ENCODE peak calls at places on chromosomes 5 and 9, in five cellular contexts. One of them, this sample, is unnamed.

GRCh38 chr9:72485821-72486605 is 35.4 kb upstream of the TMC1 start:
- DNase-seq in psoas muscle: no peak
- DNase-seq in AG04450: no peak
- DNase-seq in neural crest cell: no peak
- DNase-seq in GM13976: no peak
- DNase-seq in this sample: no peak

GRCh38 chr5:115168829-115169391 is 798 bp downstream of the TRIM36 start:
- DNase-seq in psoas muscle: no peak
- DNase-seq in GM13976: peak
- DNase-seq in AG04450: no peak
- DNase-seq in neural crest cell: no peak
- DNase-seq in this sample: peak

GRCh38 chr5:64180661-64181343 is 15.2 kb downstream of the RNF180 start:
- DNase-seq in AG04450: no peak
- DNase-seq in neural crest cell: no peak
- DNase-seq in GM13976: no peak
- DNase-seq in psoas muscle: no peak
- DNase-seq in this sample: no peak

GRCh38 chr5:23208959-23209431 is 298.4 kb upstream of the PRDM9 start:
- DNase-seq in neural crest cell: peak
- DNase-seq in GM13976: peak
- DNase-seq in psoas muscle: no peak
- DNase-seq in AG04450: no peak
- DNase-seq in this sample: no peak

GRCh38 chr9:122302541-122302940 is 37.9 kb downstream of the MRRF start:
- DNase-seq in psoas muscle: no peak
- DNase-seq in GM13976: no peak
- DNase-seq in AG04450: no peak
- DNase-seq in neural crest cell: no peak
- DNase-seq in this sample: no peak

GRCh38 chr5:163453705-163454104 is 6.2 kb downstream of the NUDCD2 start:
- DNase-seq in psoas muscle: no peak
- DNase-seq in neural crest cell: no peak
- DNase-seq in AG04450: no peak
- DNase-seq in GM13976: no peak
- DNase-seq in this sample: no peak

GRCh38 chr5:160342413-160342941 is 27.9 kb downstream of the C1QTNF2 start:
- DNase-seq in neural crest cell: no peak
- DNase-seq in AG04450: no peak
- DNase-seq in psoas muscle: peak
- DNase-seq in GM13976: no peak
- DNase-seq in this sample: no peak

GRCh38 chr5:141430332-141431113 is at the start of gene PCDHGA12:
- DNase-seq in GM13976: peak
- DNase-seq in AG04450: no peak
- DNase-seq in psoas muscle: peak
- DNase-seq in neural crest cell: no peak
- DNase-seq in this sample: no peak

GRCh38 chr9:71769175-71770165 is 1.2 kb upstream of the CEMIP2 start:
- DNase-seq in neural crest cell: peak
- DNase-seq in AG04450: no peak
- DNase-seq in psoas muscle: peak
- DNase-seq in GM13976: peak
- DNase-seq in this sample: peak

GRCh38 chr5:173643964-173644363 is 27.5 kb upstream of the BOD1 start:
- DNase-seq in neural crest cell: peak
- DNase-seq in AG04450: no peak
- DNase-seq in GM13976: peak
- DNase-seq in psoas muscle: no peak
- DNase-seq in this sample: no peak

GRCh38 chr9:124285490-124285889 is 27.7 kb downstream of the NEK6 start:
- DNase-seq in psoas muscle: no peak
- DNase-seq in AG04450: no peak
- DNase-seq in GM13976: no peak
- DNase-seq in neural crest cell: no peak
- DNase-seq in this sample: no peak

GRCh38 chr9:132991351-132992300 is 13.1 kb downstream of the GFI1B start:
- DNase-seq in AG04450: no peak
- DNase-seq in neural crest cell: no peak
- DNase-seq in psoas muscle: no peak
- DNase-seq in GM13976: no peak
- DNase-seq in this sample: no peak

GRCh38 chr5:33601881-33602280 is 161.1 kb downstream of the TARS1 start:
- DNase-seq in AG04450: no peak
- DNase-seq in neural crest cell: no peak
- DNase-seq in psoas muscle: no peak
- DNase-seq in GM13976: no peak
- DNase-seq in this sample: no peak

GRCh38 chr5:158485604-158486081 is 614.1 kb downstream of the EBF1 start:
- DNase-seq in neural crest cell: no peak
- DNase-seq in GM13976: no peak
- DNase-seq in AG04450: no peak
- DNase-seq in psoas muscle: no peak
- DNase-seq in this sample: no peak

GRCh38 chr9:2568689-2569088 is 52.9 kb upstream of the VLDLR start:
- DNase-seq in psoas muscle: no peak
- DNase-seq in neural crest cell: no peak
- DNase-seq in GM13976: no peak
- DNase-seq in AG04450: no peak
- DNase-seq in this sample: no peak

GRCh38 chr5:124546643-124547042 is 199.8 kb downstream of the ZNF608 start:
- DNase-seq in GM13976: no peak
- DNase-seq in neural crest cell: no peak
- DNase-seq in AG04450: peak
- DNase-seq in psoas muscle: no peak
- DNase-seq in this sample: no peak

GRCh38 chr9:68706579-68707201 is 1.6 kb downstream of the PIP5K1B start:
- DNase-seq in GM13976: peak
- DNase-seq in AG04450: no peak
- DNase-seq in psoas muscle: no peak
- DNase-seq in neural crest cell: no peak
- DNase-seq in this sample: no peak

GRCh38 chr5:158421329-158421728 is 562.4 kb upstream of the CLINT1 start:
- DNase-seq in GM13976: no peak
- DNase-seq in AG04450: no peak
- DNase-seq in neural crest cell: no peak
- DNase-seq in psoas muscle: no peak
- DNase-seq in this sample: no peak

GRCh38 chr9:127053908-127054307 is 68.5 kb downstream of the ANGPTL2 start:
- DNase-seq in psoas muscle: no peak
- DNase-seq in neural crest cell: no peak
- DNase-seq in GM13976: no peak
- DNase-seq in AG04450: no peak
- DNase-seq in this sample: no peak

GRCh38 chr5:181190711-181191525 is 14.1 kb downstream of the TRIM7 start:
- DNase-seq in neural crest cell: peak
- DNase-seq in AG04450: no peak
- DNase-seq in psoas muscle: no peak
- DNase-seq in GM13976: peak
- DNase-seq in this sample: peak

GRCh38 chr9:38527507-38527906 is 92.9 kb downstream of the ANKRD18A start:
- DNase-seq in AG04450: no peak
- DNase-seq in neural crest cell: no peak
- DNase-seq in GM13976: no peak
- DNase-seq in psoas muscle: no peak
- DNase-seq in this sample: no peak

GRCh38 chr5:141762790-141763368 is 80.8 kb upstream of the ARAP3 start:
- DNase-seq in neural crest cell: no peak
- DNase-seq in AG04450: no peak
- DNase-seq in psoas muscle: no peak
- DNase-seq in GM13976: peak
- DNase-seq in this sample: no peak

GRCh38 chr5:33300209-33300742 is 140.5 kb upstream of the TARS1 start:
- DNase-seq in neural crest cell: no peak
- DNase-seq in AG04450: no peak
- DNase-seq in psoas muscle: no peak
- DNase-seq in GM13976: peak
- DNase-seq in this sample: no peak

GRCh38 chr5:135451581-135452360 is at the start of gene TIFAB:
- DNase-seq in GM13976: no peak
- DNase-seq in psoas muscle: no peak
- DNase-seq in neural crest cell: no peak
- DNase-seq in AG04450: no peak
- DNase-seq in this sample: no peak

GRCh38 chr9:136399176-136400037 is 563 bp downstream of the SNAPC4 start:
- DNase-seq in AG04450: no peak
- DNase-seq in psoas muscle: no peak
- DNase-seq in GM13976: peak
- DNase-seq in neural crest cell: peak
- DNase-seq in this sample: no peak

GRCh38 chr9:90642570-90643539 is at the start of gene DIRAS2:
- DNase-seq in psoas muscle: peak
- DNase-seq in AG04450: peak
- DNase-seq in GM13976: peak
- DNase-seq in neural crest cell: peak
- DNase-seq in this sample: peak

GRCh38 chr9:128552744-128553221 is 396 bp downstream of the SPTAN1 start:
- DNase-seq in GM13976: peak
- DNase-seq in psoas muscle: peak
- DNase-seq in neural crest cell: peak
- DNase-seq in AG04450: no peak
- DNase-seq in this sample: peak

GRCh38 chr9:128552153-128552743 is at the start of gene SPTAN1:
- DNase-seq in AG04450: peak
- DNase-seq in neural crest cell: peak
- DNase-seq in psoas muscle: peak
- DNase-seq in GM13976: peak
- DNase-seq in this sample: peak

GRCh38 chr9:128550770-128551651 is 1.4 kb upstream of the SPTAN1 start:
- DNase-seq in neural crest cell: no peak
- DNase-seq in psoas muscle: peak
- DNase-seq in AG04450: no peak
- DNase-seq in GM13976: no peak
- DNase-seq in this sample: no peak

GRCh38 chr9:128550226-128550625 is 2.2 kb upstream of the SPTAN1 start:
- DNase-seq in AG04450: no peak
- DNase-seq in GM13976: no peak
- DNase-seq in psoas muscle: no peak
- DNase-seq in neural crest cell: no peak
- DNase-seq in this sample: no peak

GRCh38 chr9:128551652-128552152 is 685 bp upstream of the SPTAN1 start:
- DNase-seq in psoas muscle: no peak
- DNase-seq in AG04450: no peak
- DNase-seq in neural crest cell: no peak
- DNase-seq in GM13976: no peak
- DNase-seq in this sample: no peak
- TF ChIP-seq CTCF in psoas muscle: no peak
- TF ChIP-seq CTCF in AG04450: no peak
- TF ChIP-seq CTCF in neural crest cell: no peak
- TF ChIP-seq CTCF in GM13976: no peak
- TF ChIP-seq CTCF in this sample: no peak

GRCh38 chr5:73422164-73422563 is 26.4 kb downstream of the FOXD1 start:
- DNase-seq in AG04450: no peak
- DNase-seq in neural crest cell: no peak
- DNase-seq in psoas muscle: no peak
- DNase-seq in GM13976: no peak
- DNase-seq in this sample: no peak
- TF ChIP-seq CTCF in AG04450: no peak
- TF ChIP-seq CTCF in neural crest cell: no peak
- TF ChIP-seq CTCF in psoas muscle: no peak
- TF ChIP-seq CTCF in GM13976: no peak
- TF ChIP-seq CTCF in this sample: no peak

DNA sequence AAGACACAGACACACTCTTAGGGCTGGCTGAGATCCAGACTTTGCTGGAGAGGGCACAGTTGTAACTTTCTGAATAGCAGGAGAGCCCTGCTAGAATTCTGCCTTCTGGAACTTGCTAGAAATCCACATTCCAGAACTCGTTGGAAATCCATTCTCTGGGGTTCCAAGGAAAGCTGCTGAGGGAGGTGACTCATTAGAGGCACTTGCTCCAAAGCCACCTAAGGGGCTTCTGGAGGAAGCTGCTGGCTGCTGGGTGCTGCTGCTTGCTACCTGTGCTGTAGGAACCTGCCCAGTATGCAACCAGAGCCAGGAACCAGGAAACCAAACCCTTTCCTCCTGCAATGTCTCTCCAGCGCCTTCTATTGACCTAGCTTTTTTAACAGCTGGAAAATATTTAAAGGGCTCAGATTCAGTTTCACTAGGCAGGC is 4.1 kb upstream of the TLE4 start:
- DNase-seq in AG04450: no peak
- DNase-seq in GM13976: no peak
- DNase-seq in psoas muscle: no peak
- DNase-seq in neural crest cell: no peak
- DNase-seq in this sample: no peak
- TF ChIP-seq CTCF in AG04450: peak
- TF ChIP-seq CTCF in GM13976: no peak
- TF ChIP-seq CTCF in psoas muscle: no peak
- TF ChIP-seq CTCF in neural crest cell: no peak
- TF ChIP-seq CTCF in this sample: no peak

GRCh38 chr5:118592678-118593328 is 395.5 kb downstream of the DTWD2 start:
- DNase-seq in neural crest cell: no peak
- DNase-seq in GM13976: no peak
- DNase-seq in psoas muscle: no peak
- DNase-seq in AG04450: no peak
- DNase-seq in this sample: no peak
- TF ChIP-seq CTCF in neural crest cell: peak
- TF ChIP-seq CTCF in GM13976: no peak
- TF ChIP-seq CTCF in psoas muscle: no peak
- TF ChIP-seq CTCF in AG04450: peak
- TF ChIP-seq CTCF in this sample: no peak

GRCh38 chr5:110043025-110043424 is 353.3 kb downstream of the MAN2A1 start:
- DNase-seq in GM13976: no peak
- DNase-seq in psoas muscle: no peak
- DNase-seq in neural crest cell: no peak
- DNase-seq in AG04450: no peak
- DNase-seq in this sample: no peak

GRCh38 chr5:110040178-110040577 is 350.5 kb downstream of the MAN2A1 start:
- DNase-seq in AG04450: no peak
- DNase-seq in psoas muscle: no peak
- DNase-seq in GM13976: no peak
- DNase-seq in neural crest cell: no peak
- DNase-seq in this sample: no peak

GRCh38 chr5:110048508-110048907 is 358.8 kb downstream of the MAN2A1 start:
- DNase-seq in psoas muscle: no peak
- DNase-seq in neural crest cell: no peak
- DNase-seq in AG04450: no peak
- DNase-seq in GM13976: no peak
- DNase-seq in this sample: no peak

GRCh38 chr5:110050640-110051345 is 361.1 kb downstream of the MAN2A1 start:
- DNase-seq in psoas muscle: no peak
- DNase-seq in neural crest cell: no peak
- DNase-seq in AG04450: no peak
- DNase-seq in GM13976: no peak
- DNase-seq in this sample: no peak

GRCh38 chr5:110045153-110045552 is 355.4 kb downstream of the MAN2A1 start:
- DNase-seq in AG04450: no peak
- DNase-seq in psoas muscle: no peak
- DNase-seq in neural crest cell: no peak
- DNase-seq in GM13976: no peak
- DNase-seq in this sample: no peak
- TF ChIP-seq CTCF in AG04450: no peak
- TF ChIP-seq CTCF in psoas muscle: no peak
- TF ChIP-seq CTCF in neural crest cell: no peak
- TF ChIP-seq CTCF in GM13976: no peak
- TF ChIP-seq CTCF in this sample: no peak

GRCh38 chr9:76887003-76887821 is 18.7 kb downstream of the PRUNE2 start:
- DNase-seq in neural crest cell: no peak
- DNase-seq in AG04450: no peak
- DNase-seq in psoas muscle: no peak
- DNase-seq in GM13976: peak
- DNase-seq in this sample: no peak
- TF ChIP-seq CTCF in neural crest cell: peak
- TF ChIP-seq CTCF in AG04450: peak
- TF ChIP-seq CTCF in psoas muscle: no peak
- TF ChIP-seq CTCF in GM13976: no peak
- TF ChIP-seq CTCF in this sample: no peak

GRCh38 chr9:111965566-111966019 is 69.0 kb downstream of the UGCG start:
- DNase-seq in psoas muscle: no peak
- DNase-seq in neural crest cell: no peak
- DNase-seq in AG04450: peak
- DNase-seq in GM13976: peak
- DNase-seq in this sample: no peak
- TF ChIP-seq CTCF in psoas muscle: no peak
- TF ChIP-seq CTCF in neural crest cell: no peak
- TF ChIP-seq CTCF in AG04450: peak
- TF ChIP-seq CTCF in GM13976: no peak
- TF ChIP-seq CTCF in this sample: no peak

This sample was measured in pancreas.